ENCODE peak calls at places on chromosome 4, in six cellular contexts. V, F, H, M, Y and I are unnamed samples.

GRCh38 chr4:41930139-41930831 is 4.9 kb upstream of the TMEM33 start:
- DNase-seq in V (no peak), F (no peak), H (no peak), M (no peak), Y (no peak), I (no peak)

GRCh38 chr4:86156526-86156925 is 203.3 kb downstream of the MAPK10 start:
- DNase-seq in V (no peak), F (no peak), H (no peak), M (no peak), Y (no peak), I (no peak)

GRCh38 chr4:134174271-134174670 is 27.3 kb downstream of the PABPC4L start:
- DNase-seq in V (no peak), F (no peak), H (no peak), M (no peak), Y (peak), I (no peak)

GRCh38 chr4:43277003-43277402 is 384.5 kb downstream of the GRXCR1 start:
- DNase-seq in V (no peak), F (peak), H (peak), M (no peak), Y (no peak), I (no peak)

GRCh38 chr4:48396043-48396442 is 54.7 kb downstream of the SLAIN2 start:
- DNase-seq in V (no peak), F (no peak), H (no peak), M (no peak), Y (peak), I (no peak)

GRCh38 chr4:113153529-113154101 is 104.2 kb downstream of the ANK2 start:
- DNase-seq in V (no peak), F (no peak), H (no peak), M (no peak), Y (no peak), I (no peak)

GRCh38 chr4:3442959-3443749 is 1.4 kb downstream of the HGFAC start:
- DNase-seq in V (peak), F (peak), H (no peak), M (peak), Y (peak), I (peak)

GRCh38 chr4:105140684-105141490 is 5.8 kb upstream of the TET2 start:
- DNase-seq in V (no peak), F (peak), H (no peak), M (no peak), Y (peak), I (peak)

GRCh38 chr4:10173754-10174749 is 57.5 kb upstream of the WDR1 start:
- DNase-seq in V (no peak), F (no peak), H (no peak), M (no peak), Y (peak), I (no peak)

GRCh38 chr4:147985376-147985775 is 253.5 kb downstream of the ARHGAP10 start:
- DNase-seq in V (no peak), F (no peak), H (no peak), M (no peak), Y (no peak), I (no peak)

GRCh38 chr4:156547439-156547838 is 424.2 kb downstream of the PDGFC start:
- DNase-seq in V (no peak), F (peak), H (peak), M (no peak), Y (no peak), I (no peak)

GRCh38 chr4:26369132-26370036 is 48.6 kb downstream of the RBPJ start:
- DNase-seq in V (no peak), F (no peak), H (peak), M (no peak), Y (no peak), I (no peak)

GRCh38 chr4:138797646-138798045 is 217.9 kb upstream of the NOCT start:
- DNase-seq in V (no peak), F (no peak), H (no peak), M (no peak), Y (no peak), I (no peak)

GRCh38 chr4:53680588-53680987 is 89.3 kb upstream of the LNX1 start:
- DNase-seq in V (no peak), F (no peak), H (no peak), M (no peak), Y (no peak), I (no peak)
- H3K14ac ChIP-seq in V (no peak), F (no peak), H (no peak), M (no peak), Y (no peak), I (no peak)

DNA sequence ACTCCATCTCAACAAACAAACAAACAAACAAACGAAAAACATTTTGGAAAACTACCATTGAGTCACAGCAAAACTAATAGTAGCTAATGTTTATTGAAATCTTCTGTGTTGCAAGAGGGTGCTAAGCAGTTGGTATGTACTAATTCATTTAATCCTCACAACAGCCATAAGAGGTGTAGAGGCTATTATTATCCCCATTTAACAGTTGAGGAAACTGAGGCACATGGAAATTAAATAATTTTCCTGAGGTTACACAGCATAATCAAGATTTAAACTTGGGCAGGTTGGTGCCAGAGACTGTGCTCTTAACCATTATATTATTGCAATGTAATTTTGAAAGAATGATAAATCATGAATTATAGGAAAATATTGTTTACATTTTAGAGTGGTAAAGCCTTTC is 17.5 kb upstream of the RHOH start:
- DNase-seq in V (no peak), F (no peak), H (no peak), M (no peak), Y (peak), I (no peak)
- H3K14ac ChIP-seq in V (no peak), F (no peak), H (no peak), M (no peak), Y (no peak), I (no peak)

DNA sequence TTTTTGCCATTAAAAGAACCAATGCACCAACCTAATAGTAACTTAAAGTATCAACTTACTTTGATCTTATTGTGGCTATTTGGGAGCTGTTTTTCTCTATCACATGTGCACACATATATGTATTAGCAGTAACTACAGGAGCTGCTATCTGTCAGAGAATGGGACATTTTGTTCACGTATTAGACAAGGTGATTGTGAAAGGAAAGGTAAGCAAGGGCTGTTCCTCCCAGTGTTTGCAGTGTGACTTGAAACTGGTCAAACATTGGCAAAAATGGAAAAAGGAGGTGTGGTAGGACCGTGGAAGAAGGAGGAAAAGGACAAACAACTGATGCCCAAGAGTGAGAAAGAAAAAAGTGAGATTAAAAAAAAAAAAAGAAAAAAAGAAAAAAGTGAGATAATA is 43.1 kb upstream of the KLHL2 start:
- DNase-seq in V (no peak), F (no peak), H (no peak), M (no peak), Y (no peak), I (no peak)
- H3K14ac ChIP-seq in V (no peak), F (no peak), H (no peak), M (no peak), Y (no peak), I (no peak)

GRCh38 chr4:8891255-8891645 is 19.6 kb upstream of the HMX1 start:
- DNase-seq in V (no peak), F (no peak), H (peak), M (peak), Y (no peak), I (no peak)

GRCh38 chr4:8892556-8893226 is 21.1 kb upstream of the HMX1 start:
- DNase-seq in V (no peak), F (no peak), H (no peak), M (peak), Y (no peak), I (no peak)

GRCh38 chr4:8886625-8887406 is 15.2 kb upstream of the HMX1 start:
- DNase-seq in V (no peak), F (no peak), H (no peak), M (no peak), Y (no peak), I (no peak)

GRCh38 chr4:8891646-8892555 is 20.3 kb upstream of the HMX1 start:
- DNase-seq in V (peak), F (no peak), H (no peak), M (peak), Y (no peak), I (no peak)

DNA sequence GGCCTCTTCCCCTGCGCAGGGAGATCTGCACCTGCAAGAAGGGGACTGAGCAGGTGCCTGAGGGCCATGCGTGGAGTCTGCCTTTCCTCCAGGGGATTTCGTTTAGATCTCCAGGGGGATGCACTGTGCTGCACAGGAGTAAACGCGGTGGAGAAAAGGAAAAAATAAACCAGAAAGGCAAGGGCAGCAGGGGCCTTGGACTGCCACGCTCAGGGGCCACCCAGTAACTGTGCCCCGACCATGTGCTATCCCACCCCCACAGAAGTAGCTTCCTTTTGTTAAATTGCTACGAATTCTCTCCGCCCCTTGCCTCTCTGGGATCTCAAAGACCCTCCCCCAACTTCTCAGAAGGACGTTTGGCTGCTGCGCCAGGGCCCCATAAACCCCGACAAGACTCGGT is 17.2 kb upstream of the HMX1 start:
- DNase-seq in V (no peak), F (no peak), H (no peak), M (no peak), Y (no peak), I (no peak)
- H3K14ac ChIP-seq in V (no peak), F (no peak), H (no peak), M (no peak), Y (no peak), I (no peak)